ENCODE peak calls at places on chromosome 12, in six cellular contexts. V, Z, O, F, P and L are unnamed samples.

GRCh38 chr12:56158926-56159461 is 835 bp downstream of the MYL6 start:
- DNase-seq in P (peak; percentile 89), Z (peak; percentile 53), F (peak; percentile 83), V (no peak), O (peak; percentile 96), L (peak; percentile 85)

GRCh38 chr12:52203126-52203921 is 11.5 kb upstream of the KRT80 start:
- DNase-seq in Z (peak; percentile 87), O (no peak), V (peak; percentile 56), P (peak; percentile 82), F (no peak), L (peak; percentile 54)

GRCh38 chr12:3700861-3701260 is 52.0 kb downstream of the CRACR2A start:
- DNase-seq in F (no peak), P (no peak), Z (peak; percentile 16), V (no peak), O (no peak), L (no peak)

GRCh38 chr12:68559984-68560822 is 50.5 kb upstream of the RAP1B start:
- DNase-seq in F (peak; percentile 13), V (no peak), P (peak; percentile 48), Z (peak; percentile 19), O (no peak), L (peak; percentile 33)

GRCh38 chr12:58965568-58965967 is 45.3 kb upstream of the LRIG3 start:
- DNase-seq in V (no peak), F (no peak), Z (no peak), P (no peak), O (no peak), L (no peak)

GRCh38 chr12:31406345-31406744 is 80.4 kb upstream of the SINHCAF start:
- DNase-seq in O (no peak), F (no peak), V (no peak), Z (no peak), P (no peak), L (no peak)

GRCh38 chr12:99767809-99768208 is 120.3 kb downstream of the GARIN6 start:
- DNase-seq in F (peak; percentile 53), O (no peak), Z (peak; percentile 1), V (peak; percentile 7), P (no peak), L (no peak)

GRCh38 chr12:48199784-48200198 is 3.3 kb downstream of the OR10AD1 start:
- DNase-seq in P (no peak), O (peak; percentile 86), Z (no peak), V (no peak), F (peak; percentile 21), L (no peak)

GRCh38 chr12:113485330-113485729 is 13.7 kb upstream of the LHX5 start:
- DNase-seq in O (no peak), P (no peak), V (no peak), Z (no peak), F (peak; percentile 70), L (no peak)

GRCh38 chr12:58757422-58757821 is 162.9 kb downstream of the LRIG3 start:
- DNase-seq in O (no peak), V (no peak), P (no peak), Z (peak; percentile 96), F (no peak), L (no peak)

GRCh38 chr12:127172857-127173256 is 1094.1 kb upstream of the TMEM132C start:
- DNase-seq in Z (no peak), P (no peak), O (peak; percentile 14), F (no peak), V (no peak), L (no peak)

GRCh38 chr12:98440165-98440581 is 75.2 kb upstream of the TMPO start:
- DNase-seq in Z (peak; percentile 98), O (peak; percentile 92), F (no peak), P (peak; percentile 58), V (no peak), L (peak; percentile 74)

GRCh38 chr12:81573228-81573627 is 185.9 kb downstream of the PPFIA2 start:
- DNase-seq in Z (peak; percentile 63), V (no peak), P (no peak), F (peak; percentile 1), O (no peak), L (no peak)

GRCh38 chr12:62192486-62193250 is 67.5 kb upstream of the USP15 start:
- DNase-seq in Z (peak; percentile 66), O (no peak), V (peak; percentile 48), F (peak; percentile 93), P (peak; percentile 50), L (peak; percentile 54)

GRCh38 chr12:123761841-123762714 is at the start of gene DNAH10:
- DNase-seq in F (peak; percentile 88), P (peak; percentile 54), Z (peak; percentile 6), V (no peak), O (no peak), L (peak; percentile 34)

GRCh38 chr12:19529933-19530630 is 90.8 kb downstream of the AEBP2 start:
- DNase-seq in Z (peak; percentile 40), P (no peak), O (no peak), F (no peak), V (no peak), L (no peak)

DNA sequence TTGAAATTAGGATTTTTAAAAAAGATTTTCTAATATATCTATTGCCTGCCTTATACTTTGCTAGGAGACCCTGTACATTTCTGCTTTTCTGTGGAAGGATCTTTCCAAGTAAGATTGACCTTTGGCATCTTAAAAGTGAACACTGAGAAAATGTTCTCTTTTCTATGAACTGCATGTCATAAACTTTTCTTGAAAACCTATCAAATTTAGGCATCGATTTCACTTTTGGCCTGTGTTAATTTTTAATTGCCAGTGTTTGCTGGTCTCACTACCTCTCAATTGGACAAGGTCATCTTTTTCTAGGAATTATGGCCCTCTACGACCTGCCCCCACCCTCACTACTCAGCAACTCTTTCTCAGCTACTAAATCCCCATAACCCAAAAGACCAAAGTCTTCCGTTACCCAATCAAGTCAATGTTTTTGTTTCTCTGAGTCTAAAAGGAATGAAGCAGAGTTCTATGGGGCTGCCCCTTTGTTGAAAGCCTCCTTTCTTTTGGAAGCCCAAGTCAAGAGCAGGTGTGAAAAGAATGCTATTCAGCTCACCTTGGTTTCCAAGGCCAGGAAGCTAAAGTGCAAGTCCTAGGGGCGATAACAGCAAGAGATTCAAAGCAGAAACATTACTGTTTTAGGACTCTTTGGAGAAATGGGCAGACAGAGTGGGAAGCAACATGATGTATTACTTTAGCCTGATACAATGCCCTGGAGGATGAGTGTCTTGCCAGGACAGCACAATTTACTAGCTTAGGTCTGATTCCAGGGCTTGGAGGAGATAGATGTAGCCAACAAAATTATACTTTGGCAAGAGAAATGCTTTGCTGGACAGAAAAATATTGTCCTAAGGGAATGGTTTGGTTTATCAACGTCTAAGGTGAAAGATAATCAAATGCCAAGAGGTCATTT is 55.0 kb downstream of the IGF1 start:
- DNase-seq in P (no peak), V (no peak), F (peak; percentile 24), Z (no peak), O (no peak), L (no peak)
- H3K4me1 ChIP-seq in P (no peaks in the 10 kb centered on the region), V (no peaks in the 10 kb centered on the region), F (peaks cover 6% of the 10 kb centered on the region), Z (peaks cover 6% of the 10 kb centered on the region), O (peaks cover 21% of the 10 kb centered on the region), L (no peaks in the 10 kb centered on the region)

GRCh38 chr12:1575799-1576401 is 18.5 kb downstream of the FBXL14 start:
- DNase-seq in F (no peak), P (no peak), Z (no peak), V (no peak), O (no peak), L (no peak)

GRCh38 chr12:1574863-1575254 is 19.5 kb downstream of the FBXL14 start:
- DNase-seq in V (no peak), Z (no peak), O (no peak), F (no peak), P (no peak), L (no peak)

GRCh38 chr12:1573960-1574862 is 20.2 kb downstream of the FBXL14 start:
- DNase-seq in Z (no peak), P (no peak), F (no peak), V (no peak), O (no peak), L (no peak)

GRCh38 chr12:1575287-1575798 is 19.0 kb downstream of the FBXL14 start:
- DNase-seq in O (no peak), V (no peak), P (no peak), Z (no peak), F (no peak), L (no peak)

DNA sequence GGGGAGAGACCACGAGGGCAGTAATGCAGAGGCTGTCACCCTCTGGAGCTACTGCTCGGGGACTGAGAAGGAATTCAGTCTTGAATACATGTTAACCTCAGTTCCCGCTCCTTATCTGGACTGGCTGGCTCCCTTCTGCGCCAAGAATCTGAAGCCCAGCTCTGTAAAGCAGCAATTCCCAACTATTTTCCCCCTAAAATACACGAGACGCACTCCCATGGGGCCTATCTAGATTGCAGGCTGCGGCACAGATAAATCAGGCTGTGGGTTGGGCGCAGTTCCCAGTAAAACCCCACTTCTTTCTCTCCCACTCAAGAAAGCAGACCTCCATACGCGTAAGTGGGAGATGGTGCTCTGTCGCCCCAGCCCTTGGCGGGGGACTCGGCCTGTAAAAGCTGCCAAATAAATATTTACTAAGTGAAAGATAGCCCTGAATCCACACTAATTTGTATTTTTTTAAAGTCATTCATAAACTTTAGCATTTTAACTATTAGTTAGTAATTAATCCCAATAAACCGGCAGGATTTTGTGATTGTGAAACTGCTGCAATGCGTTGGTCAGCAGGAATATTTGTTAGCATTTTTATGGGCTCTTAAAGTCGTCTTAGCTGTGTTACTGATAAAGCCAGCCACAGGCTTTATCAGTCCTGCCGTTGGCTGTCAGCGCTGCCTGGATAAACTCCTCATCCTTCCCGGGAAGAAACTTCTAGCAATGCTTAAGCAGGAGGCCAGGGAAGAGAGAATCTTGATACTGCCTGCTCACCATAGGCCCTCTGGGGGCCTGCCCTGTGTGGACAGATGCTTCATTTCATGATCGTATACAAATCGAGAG is 17.8 kb downstream of the FBXL14 start:
- DNase-seq in P (no peak), O (no peak), V (no peak), Z (peak; percentile 78), F (peak; percentile 16), L (no peak)
- H3K27ac ChIP-seq in P (peak overlapping the region; percentile 63), O (peak overlapping the region; percentile 48), V (no peak overlapping the region), Z (no peak overlapping the region), F (no peak overlapping the region), L (peak overlapping the region; percentile 43)

DNA sequence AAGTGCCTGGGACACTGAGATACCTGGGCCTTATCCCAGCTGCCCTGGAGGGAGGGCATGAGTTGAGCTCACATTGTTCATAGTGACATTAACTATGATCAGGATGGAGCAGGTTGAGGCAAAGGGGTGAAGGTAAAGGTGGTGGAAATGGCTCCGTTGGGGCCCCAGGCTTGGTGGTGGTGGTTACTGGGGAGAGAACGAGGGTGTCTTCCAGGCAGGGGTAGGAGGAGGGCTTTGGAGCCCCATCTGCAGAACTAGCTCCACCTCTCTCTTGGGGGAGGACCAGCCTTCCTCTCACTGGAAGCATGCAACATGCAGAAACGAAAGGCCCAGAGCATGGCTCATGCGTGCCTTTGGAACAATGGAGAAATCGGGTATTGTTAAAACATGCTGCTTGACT is 217.0 kb downstream of the SLC41A2 start:
- DNase-seq in Z (no peak), P (no peak), O (no peak), F (no peak), V (no peak), L (no peak)
- H3K4me1 ChIP-seq in Z (peaks cover 5% of the 10 kb centered on the region), P (no peaks in the 10 kb centered on the region), O (peaks cover 10% of the 10 kb centered on the region), F (peaks cover 14% of the 10 kb centered on the region), V (no peaks in the 10 kb centered on the region), L (no peaks in the 10 kb centered on the region)

DNA sequence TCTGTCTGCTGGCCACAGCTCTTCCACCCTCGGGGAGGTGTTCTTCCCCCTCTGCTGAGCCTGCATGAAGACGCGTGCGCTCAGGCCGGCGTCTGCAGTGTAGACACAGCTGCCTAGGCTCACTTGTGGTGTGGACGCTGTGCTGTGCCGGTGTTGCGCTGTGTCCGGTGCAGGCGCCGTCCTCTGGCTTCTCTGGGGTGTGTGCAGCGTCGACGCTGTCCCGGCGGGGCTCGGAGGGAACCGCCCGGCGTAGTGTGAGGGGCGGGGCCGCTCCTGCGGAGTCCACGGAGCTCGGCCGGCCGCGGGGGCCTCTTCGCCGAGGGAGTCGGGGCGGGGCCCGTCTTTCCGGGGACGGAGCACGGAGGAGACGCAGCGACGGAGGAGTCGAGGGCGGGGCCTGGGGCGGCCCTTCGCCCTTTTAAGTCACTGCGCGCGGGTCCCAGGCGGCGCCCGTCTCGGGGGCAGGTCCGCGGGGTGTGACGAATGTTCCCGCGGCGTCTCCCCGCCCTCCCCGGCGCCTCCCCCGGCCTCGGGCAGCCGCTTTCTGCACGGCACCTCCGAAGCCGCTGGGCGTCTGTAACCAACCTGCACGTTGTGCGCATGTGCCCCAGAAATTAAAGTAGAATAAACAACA is 45.2 kb downstream of the NOC4L start:
- DNase-seq in P (peak; percentile 97), F (peak; percentile 73), O (peak; percentile 96), Z (peak; percentile 73), V (peak; percentile 87), L (peak; percentile 90)
- H3K27ac ChIP-seq in P (peak overlapping the region; percentile 60), F (no peak overlapping the region), O (peak overlapping the region; percentile 68), Z (no peak overlapping the region), V (peak overlapping the region; percentile 60), L (peak overlapping the region; percentile 3)